ENCODE peak calls at places on chromosomes 12 and 14, in eight cellular contexts. One of them, this sample, is unnamed.

GRCh38 chr12:132736913-132737312 is 24.7 kb downstream of the ANKLE2 start:
- DNase-seq in ascending aorta: no peak
- DNase-seq in tibial artery: no peak
- DNase-seq in AG04450: no peak
- DNase-seq in IMR-90: no peak
- DNase-seq in lung: no peak
- DNase-seq in upper lobe of right lung: no peak
- DNase-seq in brain microvascular endothelial cell: no peak
- DNase-seq in this sample: no peak

GRCh38 chr12:5102261-5102789 is 58.6 kb downstream of the KCNA5 start:
- DNase-seq in IMR-90: peak; percentile 94
- DNase-seq in lung: no peak
- DNase-seq in tibial artery: no peak
- DNase-seq in upper lobe of right lung: no peak
- DNase-seq in ascending aorta: no peak
- DNase-seq in brain microvascular endothelial cell: peak; percentile 79
- DNase-seq in AG04450: peak; percentile 61
- DNase-seq in this sample: no peak

GRCh38 chr14:24818823-24819341 is 184.9 kb upstream of the GZMB start:
- DNase-seq in IMR-90: no peak
- DNase-seq in lung: no peak
- DNase-seq in AG04450: no peak
- DNase-seq in upper lobe of right lung: no peak
- DNase-seq in ascending aorta: no peak
- DNase-seq in tibial artery: no peak
- DNase-seq in brain microvascular endothelial cell: no peak
- DNase-seq in this sample: no peak

GRCh38 chr14:73783107-73783727 is 68.4 kb upstream of the PTGR2 start:
- DNase-seq in ascending aorta: no peak
- DNase-seq in upper lobe of right lung: no peak
- DNase-seq in tibial artery: no peak
- DNase-seq in brain microvascular endothelial cell: no peak
- DNase-seq in lung: no peak
- DNase-seq in AG04450: no peak
- DNase-seq in IMR-90: no peak
- DNase-seq in this sample: no peak

GRCh38 chr12:107605293-107605692 is 80.3 kb upstream of the PWP1 start:
- DNase-seq in brain microvascular endothelial cell: no peak
- DNase-seq in tibial artery: no peak
- DNase-seq in lung: no peak
- DNase-seq in IMR-90: no peak
- DNase-seq in upper lobe of right lung: no peak
- DNase-seq in AG04450: no peak
- DNase-seq in ascending aorta: no peak
- DNase-seq in this sample: no peak

GRCh38 chr12:102811125-102811737 is 105.8 kb downstream of the PAH start:
- DNase-seq in brain microvascular endothelial cell: no peak
- DNase-seq in lung: no peak
- DNase-seq in tibial artery: no peak
- DNase-seq in AG04450: no peak
- DNase-seq in upper lobe of right lung: no peak
- DNase-seq in ascending aorta: no peak
- DNase-seq in IMR-90: no peak
- DNase-seq in this sample: peak; percentile 44

GRCh38 chr12:1197264-1198018 is 206.4 kb downstream of the ERC1 start:
- DNase-seq in tibial artery: no peak
- DNase-seq in IMR-90: peak; percentile 57
- DNase-seq in AG04450: no peak
- DNase-seq in upper lobe of right lung: no peak
- DNase-seq in ascending aorta: no peak
- DNase-seq in brain microvascular endothelial cell: peak; percentile 16
- DNase-seq in lung: no peak
- DNase-seq in this sample: no peak

GRCh38 chr12:104573-105081 is 38.1 kb downstream of the IQSEC3 start:
- DNase-seq in tibial artery: no peak
- DNase-seq in lung: no peak
- DNase-seq in AG04450: no peak
- DNase-seq in ascending aorta: no peak
- DNase-seq in upper lobe of right lung: no peak
- DNase-seq in brain microvascular endothelial cell: no peak
- DNase-seq in IMR-90: no peak
- DNase-seq in this sample: no peak

GRCh38 chr12:68667896-68668295 is 18.9 kb upstream of the NUP107 start:
- DNase-seq in upper lobe of right lung: no peak
- DNase-seq in AG04450: no peak
- DNase-seq in IMR-90: no peak
- DNase-seq in tibial artery: no peak
- DNase-seq in brain microvascular endothelial cell: no peak
- DNase-seq in ascending aorta: no peak
- DNase-seq in lung: no peak
- DNase-seq in this sample: no peak

GRCh38 chr12:50788562-50788961 is 24.7 kb downstream of the ATF1 start:
- DNase-seq in upper lobe of right lung: no peak
- DNase-seq in brain microvascular endothelial cell: peak; percentile 69
- DNase-seq in tibial artery: no peak
- DNase-seq in IMR-90: peak; percentile 98
- DNase-seq in ascending aorta: no peak
- DNase-seq in lung: no peak
- DNase-seq in AG04450: peak; percentile 93
- DNase-seq in this sample: no peak

GRCh38 chr12:42593781-42594322 is 4.3 kb upstream of the PRICKLE1 start:
- DNase-seq in brain microvascular endothelial cell: no peak
- DNase-seq in upper lobe of right lung: no peak
- DNase-seq in tibial artery: no peak
- DNase-seq in IMR-90: no peak
- DNase-seq in AG04450: no peak
- DNase-seq in ascending aorta: no peak
- DNase-seq in lung: no peak
- DNase-seq in this sample: no peak

GRCh38 chr12:6195665-6196535 is 4.3 kb upstream of the CD9 start:
- DNase-seq in upper lobe of right lung: peak; percentile 85
- DNase-seq in AG04450: peak; percentile 68
- DNase-seq in tibial artery: peak; percentile 88
- DNase-seq in brain microvascular endothelial cell: peak; percentile 72
- DNase-seq in ascending aorta: peak; percentile 71
- DNase-seq in IMR-90: peak; percentile 91
- DNase-seq in lung: peak; percentile 89
- DNase-seq in this sample: peak; percentile 95

GRCh38 chr12:49293056-49293956 is 1.6 kb upstream of the PRPH start:
- DNase-seq in tibial artery: peak; percentile 36
- DNase-seq in brain microvascular endothelial cell: no peak
- DNase-seq in upper lobe of right lung: peak; percentile 61
- DNase-seq in ascending aorta: peak; percentile 15
- DNase-seq in AG04450: no peak
- DNase-seq in IMR-90: no peak
- DNase-seq in lung: no peak
- DNase-seq in this sample: no peak

DNA sequence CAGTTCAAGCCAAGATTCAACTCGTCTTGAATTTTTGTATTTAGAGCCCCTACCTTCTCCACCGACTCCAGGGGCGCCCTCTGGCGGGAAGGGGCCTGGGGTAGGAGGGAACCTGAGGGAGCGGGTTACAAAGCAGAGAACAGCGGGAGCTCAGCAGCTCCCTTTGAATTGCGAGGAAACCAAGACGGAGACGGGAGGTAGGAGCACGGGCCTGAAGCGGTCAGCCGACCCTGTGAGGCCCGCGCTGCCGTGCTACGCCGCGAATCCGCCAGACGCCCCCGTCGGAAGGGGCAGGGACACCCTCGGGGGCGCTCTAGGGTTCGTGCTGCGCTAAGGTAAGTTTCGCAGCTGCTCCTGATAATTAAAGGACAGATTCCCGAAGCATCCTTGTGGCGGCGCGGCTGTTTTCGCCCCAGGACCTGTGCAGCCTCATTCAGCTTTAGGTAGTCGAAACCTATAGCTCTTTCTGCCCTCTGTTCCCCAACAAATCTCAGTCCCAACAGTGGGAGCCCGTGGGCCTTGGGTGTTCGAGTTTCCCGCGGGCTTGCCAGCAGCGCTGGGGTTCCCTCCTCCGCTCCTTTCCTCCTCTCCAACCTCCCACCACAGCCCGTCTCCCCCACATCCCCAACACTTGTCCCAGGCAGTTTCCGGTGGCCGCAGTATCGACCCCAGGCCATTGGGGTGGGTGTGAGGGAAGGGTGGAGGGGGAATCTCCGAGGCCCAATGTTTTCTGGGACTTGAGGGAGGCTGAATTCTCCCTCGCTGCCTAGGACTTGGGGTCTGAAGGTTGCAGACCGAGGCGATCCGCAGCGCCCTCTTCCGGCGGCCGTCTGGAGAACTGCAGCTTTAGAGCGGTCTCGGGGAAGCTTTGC is 5.1 kb upstream of the NKX2-1 start:
- DNase-seq in ascending aorta: no peak
- DNase-seq in upper lobe of right lung: peak; percentile 90
- DNase-seq in brain microvascular endothelial cell: no peak
- DNase-seq in tibial artery: no peak
- DNase-seq in AG04450: no peak
- DNase-seq in IMR-90: no peak
- DNase-seq in lung: peak; percentile 74
- DNase-seq in this sample: peak; percentile 22
- TF ChIP-seq CTCF in ascending aorta: no peak
- TF ChIP-seq CTCF in upper lobe of right lung: peak; percentile 49
- TF ChIP-seq CTCF in brain microvascular endothelial cell: peak; percentile 57
- TF ChIP-seq CTCF in tibial artery: no peak
- TF ChIP-seq CTCF in AG04450: peak; percentile 32
- TF ChIP-seq CTCF in IMR-90: peak; percentile 27
- TF ChIP-seq CTCF in lung: peak; percentile 9
- TF ChIP-seq CTCF in this sample: peak; percentile 31

GRCh38 chr12:94374124-94374523 is 85.5 kb downstream of the CEP83 start:
- DNase-seq in brain microvascular endothelial cell: no peak
- DNase-seq in IMR-90: no peak
- DNase-seq in ascending aorta: no peak
- DNase-seq in AG04450: no peak
- DNase-seq in lung: no peak
- DNase-seq in upper lobe of right lung: no peak
- DNase-seq in tibial artery: no peak
- DNase-seq in this sample: no peak

GRCh38 chr12:94372379-94372930 is 87.2 kb downstream of the CEP83 start:
- DNase-seq in IMR-90: no peak
- DNase-seq in upper lobe of right lung: no peak
- DNase-seq in lung: no peak
- DNase-seq in AG04450: no peak
- DNase-seq in brain microvascular endothelial cell: no peak
- DNase-seq in tibial artery: no peak
- DNase-seq in ascending aorta: no peak
- DNase-seq in this sample: peak; percentile 46

GRCh38 chr12:94380507-94380906 is 79.2 kb downstream of the CEP83 start:
- DNase-seq in tibial artery: no peak
- DNase-seq in ascending aorta: no peak
- DNase-seq in AG04450: no peak
- DNase-seq in upper lobe of right lung: no peak
- DNase-seq in brain microvascular endothelial cell: no peak
- DNase-seq in lung: no peak
- DNase-seq in IMR-90: no peak
- DNase-seq in this sample: no peak

GRCh38 chr12:94379479-94380113 is 80.1 kb downstream of the CEP83 start:
- DNase-seq in upper lobe of right lung: no peak
- DNase-seq in lung: no peak
- DNase-seq in AG04450: no peak
- DNase-seq in IMR-90: peak; percentile 12
- DNase-seq in ascending aorta: no peak
- DNase-seq in tibial artery: no peak
- DNase-seq in brain microvascular endothelial cell: no peak
- DNase-seq in this sample: peak; percentile 2

DNA sequence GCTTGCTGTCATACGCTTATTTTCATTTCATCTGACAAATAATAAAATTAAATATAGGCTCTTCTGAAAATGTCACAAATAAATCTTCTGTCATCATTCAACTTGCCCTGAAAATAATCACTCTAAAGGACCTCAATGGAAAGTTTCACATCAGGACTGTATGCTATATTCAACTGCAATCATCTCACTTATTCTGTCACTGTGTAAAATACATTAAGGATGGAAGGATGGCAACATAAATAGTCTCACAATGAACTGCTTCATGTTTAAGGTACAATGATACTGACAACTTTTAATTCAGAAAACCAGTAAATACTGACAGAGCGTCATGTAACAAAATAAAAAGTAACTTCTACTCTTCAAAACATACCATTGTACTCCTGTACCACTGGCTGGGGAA is 82.1 kb downstream of the CEP83 start:
- DNase-seq in brain microvascular endothelial cell: no peak
- DNase-seq in lung: no peak
- DNase-seq in AG04450: no peak
- DNase-seq in ascending aorta: no peak
- DNase-seq in tibial artery: no peak
- DNase-seq in upper lobe of right lung: no peak
- DNase-seq in IMR-90: no peak
- DNase-seq in this sample: no peak
- TF ChIP-seq CTCF in brain microvascular endothelial cell: no peak
- TF ChIP-seq CTCF in lung: no peak
- TF ChIP-seq CTCF in AG04450: no peak
- TF ChIP-seq CTCF in ascending aorta: no peak
- TF ChIP-seq CTCF in tibial artery: no peak
- TF ChIP-seq CTCF in upper lobe of right lung: no peak
- TF ChIP-seq CTCF in IMR-90: no peak
- TF ChIP-seq CTCF in this sample: no peak

GRCh38 chr12:28536088-28536487 is 345.8 kb downstream of the CCDC91 start:
- DNase-seq in ascending aorta: no peak
- DNase-seq in AG04450: peak; percentile 42
- DNase-seq in IMR-90: peak; percentile 85
- DNase-seq in tibial artery: no peak
- DNase-seq in upper lobe of right lung: no peak
- DNase-seq in brain microvascular endothelial cell: peak; percentile 28
- DNase-seq in lung: no peak
- DNase-seq in this sample: no peak
- TF ChIP-seq CTCF in ascending aorta: no peak
- TF ChIP-seq CTCF in AG04450: peak; percentile 28
- TF ChIP-seq CTCF in IMR-90: peak; percentile 12
- TF ChIP-seq CTCF in tibial artery: no peak
- TF ChIP-seq CTCF in upper lobe of right lung: no peak
- TF ChIP-seq CTCF in brain microvascular endothelial cell: no peak
- TF ChIP-seq CTCF in lung: no peak
- TF ChIP-seq CTCF in this sample: no peak

GRCh38 chr14:35121887-35122695 is at the start of the genes PPP2R3C and PRORP:
- DNase-seq in tibial artery: peak; percentile 96
- DNase-seq in AG04450: peak; percentile 76
- DNase-seq in lung: peak; percentile 95
- DNase-seq in ascending aorta: peak; percentile 74
- DNase-seq in upper lobe of right lung: peak; percentile 96
- DNase-seq in brain microvascular endothelial cell: peak; percentile 82
- DNase-seq in IMR-90: peak; percentile 94
- DNase-seq in this sample: peak; percentile 86

GRCh38 chr14:35124127-35124526 is 1.8 kb downstream of the PRORP start:
- DNase-seq in AG04450: no peak
- DNase-seq in brain microvascular endothelial cell: no peak
- DNase-seq in upper lobe of right lung: no peak
- DNase-seq in IMR-90: no peak
- DNase-seq in ascending aorta: no peak
- DNase-seq in lung: no peak
- DNase-seq in tibial artery: no peak
- DNase-seq in this sample: no peak

GRCh38 chr14:35122696-35123387 is 490 bp downstream of the PRORP start:
- DNase-seq in ascending aorta: no peak
- DNase-seq in AG04450: peak; percentile 3
- DNase-seq in upper lobe of right lung: no peak
- DNase-seq in tibial artery: peak; percentile 23
- DNase-seq in IMR-90: peak; percentile 59
- DNase-seq in brain microvascular endothelial cell: peak; percentile 2
- DNase-seq in lung: no peak
- DNase-seq in this sample: no peak

GRCh38 chr14:35123388-35123703 is 994 bp downstream of the PRORP start:
- DNase-seq in ascending aorta: no peak
- DNase-seq in IMR-90: no peak
- DNase-seq in lung: no peak
- DNase-seq in AG04450: no peak
- DNase-seq in brain microvascular endothelial cell: no peak
- DNase-seq in tibial artery: no peak
- DNase-seq in upper lobe of right lung: no peak
- DNase-seq in this sample: no peak

GRCh38 chr14:35121026-35121886 is 534 bp downstream of the PPP2R3C start:
- DNase-seq in tibial artery: peak; percentile 22
- DNase-seq in AG04450: no peak
- DNase-seq in brain microvascular endothelial cell: peak; percentile 82
- DNase-seq in IMR-90: no peak
- DNase-seq in lung: no peak
- DNase-seq in upper lobe of right lung: peak; percentile 66
- DNase-seq in ascending aorta: no peak
- DNase-seq in this sample: no peak
- TF ChIP-seq CTCF in tibial artery: no peak
- TF ChIP-seq CTCF in AG04450: no peak
- TF ChIP-seq CTCF in brain microvascular endothelial cell: no peak
- TF ChIP-seq CTCF in IMR-90: no peak
- TF ChIP-seq CTCF in lung: no peak
- TF ChIP-seq CTCF in upper lobe of right lung: no peak
- TF ChIP-seq CTCF in ascending aorta: no peak
- TF ChIP-seq CTCF in this sample: no peak